ENCODE peak calls at places on chromosomes 1 and 21, in ten cellular contexts. L, R, F, V, Y, U, A, J, M and B are unnamed samples.

GRCh38 chr1:3618904-3619671 is 5.7 kb upstream of the TPRG1L start:
- DNase-seq in L (peak), U (peak), J (peak), M (peak), F (peak), Y (no peak), R (peak), A (peak), V (peak), B (peak)

GRCh38 chr1:6070450-6070974 is 24.8 kb downstream of the KCNAB2 start:
- DNase-seq in A (no peak), L (no peak), V (no peak), M (no peak), Y (no peak), R (no peak), J (no peak), F (no peak), U (no peak), B (no peak)

GRCh38 chr1:154198756-154199562 is 7.1 kb upstream of the TPM3 start:
- DNase-seq in F (no peak), R (no peak), L (peak), M (peak), U (peak), A (peak), Y (no peak), V (peak), J (no peak), B (peak)

GRCh38 chr1:222736972-222737371 is at the start of gene FAM177B:
- DNase-seq in M (no peak), F (no peak), L (no peak), U (no peak), A (no peak), R (no peak), Y (no peak), J (no peak), V (no peak), B (no peak)

GRCh38 chr1:198121058-198121829 is 35.6 kb upstream of the NEK7 start:
- DNase-seq in F (peak), U (peak), L (no peak), R (no peak), J (peak), A (no peak), V (no peak), Y (no peak), M (peak), B (no peak)

GRCh38 chr1:175188936-175189335 is 3.6 kb downstream of the KIAA0040 start:
- DNase-seq in V (no peak), M (no peak), F (no peak), J (no peak), L (no peak), Y (no peak), A (peak), U (no peak), R (no peak), B (no peak)

GRCh38 chr1:101438359-101438758 is 201.5 kb downstream of the S1PR1 start:
- DNase-seq in J (no peak), A (no peak), V (no peak), F (no peak), Y (no peak), U (peak), L (no peak), R (no peak), M (peak), B (no peak)

GRCh38 chr21:16522512-16522911 is 792.7 kb downstream of the USP25 start:
- DNase-seq in R (no peak), U (no peak), J (no peak), L (no peak), F (no peak), Y (no peak), V (no peak), A (no peak), M (peak), B (no peak)

GRCh38 chr1:77044133-77044849 is 174.9 kb downstream of the PIGK start:
- DNase-seq in V (no peak), J (no peak), Y (no peak), A (no peak), U (peak), L (no peak), F (no peak), R (no peak), M (no peak), B (no peak)

GRCh38 chr1:156797212-156797871 is 19.3 kb downstream of the SH2D2A start:
- DNase-seq in A (peak), V (peak), Y (no peak), M (peak), L (no peak), U (peak), F (no peak), J (peak), R (no peak), B (peak)